ENCODE peak calls at places on chromosomes 11 and 22, in six cellular contexts. X is Calu3; G is activated T-cell treated with anti-CD3 and anti-CD28 coated beads, Interleukin-2, amount 50 U/mL, for 48 hours; B is substantia nigra; I is left ventricle myocardium superior; Y is T-helper 2 cell. O is an unnamed sample.

GRCh38 chr11:109894242-109894641 is 198.9 kb upstream of the ZC3H12C start:
- DNase-seq in Y (no peak), I (no peak), G (no peak), B (no peak), X (no peak), O (no peak)

GRCh38 chr11:95863486-95864140 is 60.3 kb downstream of the MTMR2 start:
- DNase-seq in B (no peak), I (no peak), X (no peak), G (no peak), Y (no peak), O (no peak)

GRCh38 chr11:106420048-106420665 is 342.7 kb downstream of the AASDHPPT start:
- DNase-seq in Y (no peak), I (no peak), G (no peak), X (no peak), B (no peak), O (no peak)

GRCh38 chr11:119741369-119742262 is 12.6 kb upstream of the NECTIN1 start:
- DNase-seq in B (peak), X (peak), Y (peak), I (peak), G (peak), O (peak)

GRCh38 chr11:70164705-70165104 is 38.4 kb upstream of the FADD start:
- DNase-seq in Y (no peak), I (no peak), X (no peak), B (no peak), G (no peak), O (no peak)

GRCh38 chr11:65773784-65774411 is 6.9 kb downstream of the AP5B1 start:
- DNase-seq in G (no peak), Y (no peak), X (no peak), B (no peak), I (no peak), O (no peak)

GRCh38 chr11:125257185-125257584 is 92.6 kb downstream of the PKNOX2 start:
- DNase-seq in B (no peak), I (no peak), X (no peak), G (no peak), Y (no peak), O (no peak)

GRCh38 chr11:91435694-91436375 is 788.8 kb upstream of the FAT3 start:
- DNase-seq in I (no peak), G (no peak), X (no peak), B (no peak), Y (no peak), O (no peak)

GRCh38 chr22:37240941-37241320 is 3.1 kb downstream of the RAC2 start:
- DNase-seq in Y (no peak), I (no peak), G (no peak), B (no peak), X (no peak), O (no peak)

GRCh38 chr11:119065369-119065768 is 2.2 kb upstream of the VPS11 start:
- DNase-seq in G (peak), X (no peak), B (no peak), I (no peak), Y (no peak), O (peak)

GRCh38 chr22:29124777-29125506 is 52.1 kb downstream of the KREMEN1 start:
- DNase-seq in I (no peak), B (no peak), X (no peak), G (no peak), Y (no peak), O (no peak)

GRCh38 chr11:64234840-64235379 is 526 bp downstream of the VEGFB start:
- DNase-seq in Y (no peak), X (peak), B (no peak), I (peak), G (peak), O (peak)

GRCh38 chr11:36165638-36166389 is 123.4 kb downstream of the COMMD9 start:
- DNase-seq in I (no peak), X (no peak), B (no peak), Y (no peak), G (no peak), O (no peak)

GRCh38 chr22:39174498-39175120 is 22.1 kb upstream of the CBX7 start:
- DNase-seq in Y (no peak), X (peak), B (no peak), I (peak), G (peak), O (peak)

GRCh38 chr11:67252831-67253239 is 13.4 kb upstream of the GRK2 start:
- DNase-seq in X (peak), I (no peak), G (no peak), B (peak), Y (no peak), O (no peak)

GRCh38 chr11:61598886-61599868 is 18.3 kb upstream of the SYT7 start:
- DNase-seq in I (peak), Y (no peak), G (no peak), X (no peak), B (no peak), O (no peak)

GRCh38 chr11:83456075-83456474 is 169.9 kb upstream of the CCDC90B start:
- DNase-seq in B (peak), X (no peak), I (no peak), Y (no peak), G (no peak), O (no peak)

GRCh38 chr11:11382858-11383532 is 29.9 kb upstream of the CSNK2A3 start:
- DNase-seq in I (no peak), X (no peak), G (no peak), B (no peak), Y (no peak), O (no peak)

GRCh38 chr11:34052608-34053160 is 1.2 kb downstream of the CAPRIN1 start:
- DNase-seq in X (peak), G (peak), I (peak), B (peak), Y (no peak), O (no peak)

GRCh38 chr22:41367680-41368542 is 13.8 kb upstream of the TEF start:
- DNase-seq in G (no peak), Y (no peak), I (peak), X (no peak), B (peak), O (no peak)

GRCh38 chr11:75345455-75346224 is 5.8 kb downstream of the ARRB1 start:
- DNase-seq in Y (no peak), G (no peak), I (no peak), B (no peak), X (no peak), O (no peak)

GRCh38 chr11:72741429-72741833 is 10.8 kb downstream of the ARAP1 start:
- DNase-seq in Y (no peak), X (no peak), B (no peak), G (no peak), I (no peak), O (no peak)

GRCh38 chr11:88202498-88202897 is 27.3 kb upstream of the RAB38 start:
- DNase-seq in X (no peak), B (no peak), I (no peak), Y (no peak), G (no peak), O (no peak)

O was measured in effector CD8-positive, alpha-beta T cell.